ENCODE peak calls at places on chromosome 10, in five cellular contexts. K, U, B, Z and T are unnamed samples.

GRCh38 chr10:101545898-101546297 is 42.2 kb downstream of the POLL start:
- DNase-seq in K (no peak), U (no peak), B (no peak), Z (no peak), T (no peak)

GRCh38 chr10:110426294-110427153 is 71.2 kb upstream of the DUSP5 start:
- DNase-seq in K (no peak), U (peak; percentile 57), B (no peak), Z (peak; percentile 30), T (no peak)

GRCh38 chr10:102135956-102136526 is 3.2 kb downstream of the PPRC1 start:
- DNase-seq in K (no peak), U (no peak), B (no peak), Z (no peak), T (no peak)

GRCh38 chr10:99534939-99535763 is 2.4 kb downstream of the NKX2-3 start:
- DNase-seq in K (no peak), U (no peak), B (no peak), Z (no peak), T (peak; percentile 43)

GRCh38 chr10:61832866-61833481 is 68.5 kb upstream of the ARID5B start:
- DNase-seq in K (no peak), U (peak; percentile 37), B (no peak), Z (no peak), T (no peak)

GRCh38 chr10:6114758-6115410 is 26.1 kb downstream of the RBM17 start:
- DNase-seq in K (peak; percentile 57), U (no peak), B (no peak), Z (no peak), T (peak; percentile 54)

GRCh38 chr10:132689721-132690360 is 96.1 kb downstream of the NKX6-2 start:
- DNase-seq in K (no peak), U (no peak), B (no peak), Z (no peak), T (no peak)

GRCh38 chr10:119135517-119135890 is 30.0 kb downstream of the SFXN4 start:
- DNase-seq in K (no peak), U (no peak), B (no peak), Z (no peak), T (peak; percentile 42)

GRCh38 chr10:27564880-27565279 is 60.8 kb downstream of the RAB18 start:
- DNase-seq in K (no peak), U (no peak), B (no peak), Z (peak; percentile 31), T (no peak)

GRCh38 chr10:5434017-5434753 is 21.8 kb downstream of the NET1 start:
- DNase-seq in K (no peak), U (no peak), B (no peak), Z (no peak), T (no peak)

GRCh38 chr10:64738462-64738861 is 1217.3 kb downstream of the REEP3 start:
- DNase-seq in K (no peak), U (no peak), B (no peak), Z (no peak), T (no peak)

GRCh38 chr10:12617205-12618175 is 268.1 kb downstream of the CAMK1D start:
- DNase-seq in K (no peak), U (no peak), B (peak; percentile 45), Z (no peak), T (no peak)

GRCh38 chr10:91350651-91351081 is 59.5 kb upstream of the HECTD2 start:
- DNase-seq in K (no peak), U (no peak), B (no peak), Z (no peak), T (no peak)

GRCh38 chr10:28425431-28425830 is 107.5 kb upstream of the WAC start:
- DNase-seq in K (no peak), U (no peak), B (no peak), Z (no peak), T (no peak)

GRCh38 chr10:17179002-17179401 is 22.5 kb downstream of the TRDMT1 start:
- DNase-seq in K (no peak), U (no peak), B (no peak), Z (no peak), T (no peak)

GRCh38 chr10:102593804-102594079 is 50.5 kb upstream of the TRIM8 start:
- DNase-seq in K (no peak), U (no peak), B (no peak), Z (no peak), T (no peak)

GRCh38 chr10:88493676-88494483 is 89.2 kb downstream of the RNLS start:
- DNase-seq in K (no peak), U (no peak), B (no peak), Z (no peak), T (no peak)

GRCh38 chr10:33145451-33146188 is 187.6 kb upstream of the ITGB1 start:
- DNase-seq in K (no peak), U (no peak), B (no peak), Z (no peak), T (no peak)

GRCh38 chr10:1461016-1461415 is 276.3 kb downstream of the ADARB2 start:
- DNase-seq in K (no peak), U (no peak), B (no peak), Z (no peak), T (no peak)

GRCh38 chr10:51683031-51683830 is 16.2 kb downstream of the CSTF2T start:
- DNase-seq in K (no peak), U (no peak), B (no peak), Z (no peak), T (peak; percentile 45)

GRCh38 chr10:43774234-43774769 is 125.6 kb upstream of the ZNF32 start:
- DNase-seq in K (no peak), U (no peak), B (no peak), Z (no peak), T (no peak)

GRCh38 chr10:84291389-84291788 is 37.0 kb upstream of the CCSER2 start:
- DNase-seq in K (no peak), U (peak; percentile 36), B (no peak), Z (no peak), T (no peak)

GRCh38 chr10:17805921-17806577 is 3.1 kb upstream of the MRC1 start:
- DNase-seq in K (no peak), U (peak; percentile 64), B (no peak), Z (no peak), T (no peak)

GRCh38 chr10:76329891-76330575 is 898.6 kb downstream of the LRMDA start:
- DNase-seq in K (no peak), U (no peak), B (no peak), Z (no peak), T (no peak)

GRCh38 chr10:18325889-18326531 is 185.8 kb downstream of the CACNB2 start:
- DNase-seq in K (no peak), U (no peak), B (no peak), Z (no peak), T (no peak)

DNA sequence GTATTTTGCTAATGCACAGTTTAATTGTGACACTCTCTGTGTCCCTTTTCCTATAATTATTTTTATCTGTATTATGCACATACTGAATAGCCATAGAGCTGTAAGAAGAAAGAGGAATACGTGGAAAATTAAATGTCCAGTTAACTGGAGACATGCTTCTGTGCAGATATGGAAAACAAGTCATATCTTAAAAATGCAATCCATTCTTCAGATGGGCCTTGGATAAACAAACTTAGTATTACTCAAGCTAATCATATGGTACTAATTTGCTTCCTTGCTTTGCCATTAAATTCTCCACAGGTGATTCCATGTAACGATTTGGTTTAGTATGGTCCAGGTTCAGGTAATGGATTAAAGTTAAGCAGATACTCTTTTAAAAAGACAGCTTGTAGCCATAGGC is 201.2 kb upstream of the CELF2 start:
- DNase-seq in K (no peak), U (no peak), B (no peak), Z (no peak), T (no peak)
- H3K4me3 ChIP-seq in K (no peak overlapping the region), U (no peak overlapping the region), B (no peak overlapping the region), Z (no peak overlapping the region), T (no peak overlapping the region)

GRCh38 chr10:14604181-14605142 is 170.2 kb downstream of the FAM107B start:
- DNase-seq in K (peak; percentile 81), U (peak; percentile 87), B (no peak), Z (peak; percentile 85), T (peak; percentile 80)

GRCh38 chr10:14601872-14602725 is 172.6 kb downstream of the FAM107B start:
- DNase-seq in K (peak; percentile 41), U (peak; percentile 29), B (peak; percentile 62), Z (no peak), T (peak; percentile 63)

GRCh38 chr10:14605231-14605925 is 169.3 kb downstream of the FAM107B start:
- DNase-seq in K (no peak), U (no peak), B (peak; percentile 87), Z (no peak), T (no peak)

GRCh38 chr10:14602807-14603538 is 171.7 kb downstream of the FAM107B start:
- DNase-seq in K (no peak), U (no peak), B (no peak), Z (no peak), T (no peak)

GRCh38 chr10:14603539-14604102 is 171.1 kb downstream of the FAM107B start:
- DNase-seq in K (no peak), U (no peak), B (no peak), Z (no peak), T (no peak)
- H3K27ac ChIP-seq in K (peak overlapping the region; percentile 84), U (peak overlapping the region; percentile 67), B (peak overlapping the region; percentile 69), Z (no peak overlapping the region), T (no peak overlapping the region)

GRCh38 chr10:74150151-74151056 is at the start of gene AP3M1:
- DNase-seq in K (peak; percentile 87), U (peak; percentile 92), B (peak; percentile 97), Z (peak; percentile 85), T (peak; percentile 83)
- TF ChIP-seq POLR2A in K (peak; percentile 72), U (no peak), B (peak; percentile 58), Z (no peak), T (no peak)

GRCh38 chr10:79195091-79195923 is 126.5 kb downstream of the ZMIZ1 start:
- DNase-seq in K (peak; percentile 89), U (peak; percentile 91), B (no peak), Z (peak; percentile 86), T (peak; percentile 86)

GRCh38 chr10:79193694-79194382 is 125.1 kb downstream of the ZMIZ1 start:
- DNase-seq in K (no peak), U (no peak), B (no peak), Z (no peak), T (no peak)

GRCh38 chr10:79200346-79200745 is 131.6 kb downstream of the ZMIZ1 start:
- DNase-seq in K (no peak), U (no peak), B (no peak), Z (no peak), T (no peak)

GRCh38 chr10:79196470-79197461 is 128.0 kb downstream of the ZMIZ1 start:
- DNase-seq in K (peak; percentile 81), U (peak; percentile 84), B (no peak), Z (peak; percentile 76), T (peak; percentile 85)

GRCh38 chr10:79197558-79197957 is 128.8 kb downstream of the ZMIZ1 start:
- DNase-seq in K (no peak), U (no peak), B (no peak), Z (no peak), T (no peak)
- H3K4me3 ChIP-seq in K (no peak overlapping the region), U (no peak overlapping the region), B (no peak overlapping the region), Z (no peak overlapping the region), T (no peak overlapping the region)

GRCh38 chr10:95745487-95745886 is 10.5 kb upstream of the ENTPD1 start:
- DNase-seq in K (no peak), U (no peak), B (no peak), Z (no peak), T (no peak)

GRCh38 chr10:95741807-95742528 is 14.0 kb upstream of the ENTPD1 start:
- DNase-seq in K (peak; percentile 54), U (no peak), B (peak; percentile 60), Z (peak; percentile 73), T (no peak)

GRCh38 chr10:95739046-95739445 is 16.9 kb upstream of the ENTPD1 start:
- DNase-seq in K (no peak), U (no peak), B (no peak), Z (no peak), T (no peak)

GRCh38 chr10:95742529-95742884 is 13.5 kb upstream of the ENTPD1 start:
- DNase-seq in K (peak; percentile 42), U (peak; percentile 63), B (no peak), Z (peak; percentile 56), T (peak; percentile 38)

GRCh38 chr10:95742962-95743535 is 12.9 kb upstream of the ENTPD1 start:
- DNase-seq in K (no peak), U (no peak), B (no peak), Z (no peak), T (no peak)
- H3K27ac ChIP-seq in K (peak overlapping the region; percentile 40), U (peak overlapping the region; percentile 36), B (peak overlapping the region; percentile 85), Z (peak overlapping the region; percentile 71), T (peak overlapping the region; percentile 56)